ENCODE peak calls at places on chromosomes 2 and 18, in five cellular contexts. I is AG04450, Q is right atrium auricular region, N is MM.1S, O is astrocyte. S is an unnamed sample.

GRCh38 chr2:95313296-95314265 is 16.4 kb downstream of the KCNIP3 start:
- DNase-seq in I (no peak), Q (no peak), O (no peak), N (no peak), S (no peak)

GRCh38 chr2:9779572-9780264 is 63.6 kb upstream of the TAF1B start:
- DNase-seq in Q (no peak), I (no peak), N (no peak), O (no peak), S (no peak)

GRCh38 chr2:88603146-88603545 is 24.1 kb downstream of the EIF2AK3 start:
- DNase-seq in O (peak), Q (no peak), N (no peak), I (no peak), S (no peak)

GRCh38 chr2:88265352-88265960 is 95.3 kb downstream of the THNSL2 start:
- DNase-seq in Q (no peak), O (no peak), N (peak), I (no peak), S (no peak)

GRCh38 chr2:37387143-37387835 is 42.9 kb downstream of the QPCT start:
- DNase-seq in O (peak), Q (no peak), N (no peak), I (no peak), S (no peak)

GRCh38 chr2:157940024-157940423 is 63.9 kb upstream of the ACVR1 start:
- DNase-seq in N (no peak), Q (no peak), O (no peak), I (no peak), S (no peak)

GRCh38 chr18:42782929-42783328 is 332.6 kb downstream of the RIT2 start:
- DNase-seq in Q (no peak), O (no peak), I (no peak), N (no peak), S (no peak)

GRCh38 chr2:239745790-239746308 is 279.3 kb downstream of the NDUFA10 start:
- DNase-seq in I (no peak), O (no peak), Q (no peak), N (no peak), S (no peak)

GRCh38 chr18:57881818-57882413 is 78.8 kb upstream of the ATP8B1 start:
- DNase-seq in I (peak), Q (peak), N (peak), O (peak), S (peak)

GRCh38 chr2:228688007-228688645 is 506.6 kb upstream of the SPHKAP start:
- DNase-seq in Q (no peak), I (peak), O (no peak), N (no peak), S (no peak)

GRCh38 chr18:32381761-32382160 is 88.9 kb downstream of the GAREM1 start:
- DNase-seq in Q (no peak), I (no peak), O (no peak), N (no peak), S (no peak)

GRCh38 chr2:101442042-101442666 is 32.8 kb downstream of the RFX8 start:
- DNase-seq in N (no peak), I (no peak), O (peak), Q (no peak), S (no peak)

GRCh38 chr2:48722391-48722790 is 33.1 kb downstream of the LHCGR start:
- DNase-seq in I (no peak), N (no peak), Q (no peak), O (no peak), S (no peak)

GRCh38 chr2:98464772-98465310 is 20.2 kb downstream of the INPP4A start:
- DNase-seq in O (no peak), I (no peak), N (peak), Q (no peak), S (peak)

GRCh38 chr2:241924069-241924908 is 54.8 kb downstream of the RTP5 start:
- DNase-seq in N (no peak), O (no peak), I (no peak), Q (no peak), S (no peak)

GRCh38 chr2:175734679-175735078 is 267.4 kb downstream of the LNPK start:
- DNase-seq in O (no peak), N (no peak), I (no peak), Q (no peak), S (no peak)

DNA sequence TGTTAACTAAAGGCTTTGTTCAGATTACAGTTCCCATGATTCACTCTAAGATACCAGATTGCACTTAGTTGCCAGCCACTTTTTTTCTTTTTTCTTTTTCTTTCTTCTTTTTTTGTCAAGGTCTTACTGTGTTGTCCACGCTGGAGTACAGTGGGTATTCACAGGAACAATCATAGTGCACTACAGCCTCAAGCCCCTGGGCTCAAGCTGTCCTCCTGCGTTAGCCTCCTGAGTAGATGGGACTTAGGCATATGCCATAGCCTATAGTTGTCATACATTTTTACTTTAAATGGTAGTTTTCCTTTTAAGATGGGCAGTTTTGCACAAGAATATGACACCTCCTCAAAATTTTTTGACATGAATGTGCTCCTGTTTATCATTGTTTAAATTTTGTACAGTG is 2.1 kb downstream of the UGP2 start:
- DNase-seq in N (no peak), Q (no peak), O (no peak), I (no peak), S (no peak)
- H3K4me3 ChIP-seq in N (no peak), Q (no peak), O (peak), I (peak), S (no peak)

DNA sequence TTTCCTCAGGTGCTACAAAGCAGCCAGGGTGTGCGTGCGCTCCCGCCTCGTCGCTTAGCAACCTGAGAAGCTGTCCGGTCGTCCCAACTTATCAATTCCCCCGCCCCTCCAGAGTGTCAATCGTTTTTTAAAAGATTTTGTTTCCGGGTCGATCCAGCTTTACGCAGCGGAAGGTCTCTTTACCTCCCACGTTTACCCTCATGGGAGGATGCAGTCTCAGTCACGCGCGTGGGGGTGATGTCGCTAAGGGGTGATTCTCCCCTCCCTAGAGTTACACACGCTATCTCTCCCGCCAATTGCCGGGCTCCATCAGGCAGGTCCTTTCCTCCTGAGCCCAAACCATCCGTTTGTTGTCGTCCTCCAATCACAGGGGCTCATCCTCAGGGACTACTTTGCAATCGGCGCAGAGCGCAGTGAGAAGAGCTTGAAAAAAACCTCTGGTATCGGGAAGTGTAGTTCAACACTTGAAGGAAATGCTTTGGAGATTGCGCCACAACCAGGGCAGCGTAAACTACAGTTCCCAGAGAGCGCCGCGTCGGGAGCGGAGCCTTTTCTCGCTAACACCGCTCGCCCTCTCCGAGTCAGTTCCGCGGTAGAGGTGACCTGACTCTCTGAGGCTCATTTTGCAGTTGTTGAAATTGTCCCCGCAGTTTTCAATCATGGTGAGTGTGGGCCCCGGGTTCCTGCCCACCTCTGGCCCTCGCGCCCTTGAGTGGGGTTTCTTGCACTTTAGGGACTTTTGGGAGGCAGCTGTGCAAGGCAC is at the start of the genes MDH1 and WDPCP:
- DNase-seq in Q (peak), O (peak), N (peak), I (peak), S (peak)
- H3K27ac ChIP-seq in Q (peak), O (peak), N (peak), I (peak), S (peak)

GRCh38 chr2:238230699-238231098 is 9.1 kb downstream of the HES6 start:
- DNase-seq in O (no peak), N (no peak), Q (no peak), I (no peak), S (no peak)
- H3K4me3 ChIP-seq in O (peak), N (peak), Q (peak), I (no peak), S (no peak)

GRCh38 chr2:232643813-232644347 is 10.5 kb downstream of the EFHD1 start:
- DNase-seq in Q (no peak), I (no peak), O (no peak), N (no peak), S (peak)

GRCh38 chr2:232647261-232647660 is 13.9 kb downstream of the EFHD1 start:
- DNase-seq in Q (no peak), I (no peak), N (no peak), O (no peak), S (no peak)

GRCh38 chr2:232643147-232643425 is 9.7 kb downstream of the EFHD1 start:
- DNase-seq in Q (no peak), O (no peak), N (no peak), I (no peak), S (no peak)

GRCh38 chr2:232646726-232647125 is 13.3 kb downstream of the EFHD1 start:
- DNase-seq in O (no peak), I (no peak), N (no peak), Q (no peak), S (no peak)

GRCh38 chr2:232645061-232645460 is 11.7 kb downstream of the EFHD1 start:
- DNase-seq in I (no peak), N (no peak), O (no peak), Q (no peak), S (no peak)
- H3K27ac ChIP-seq in I (no peak), N (no peak), O (no peak), Q (no peak), S (no peak)